ENCODE peak calls at places on chromosomes 5 and 9, in six cellular contexts. One of them, this sample, is unnamed.

GRCh38 chr5:38666668-38667498 is 110.4 kb upstream of the LIFR start:
- DNase-seq in HTR-8/SVneo: peak; percentile 71
- DNase-seq in activated CD8-positive, alpha-beta memory T cell treated with anti-CD3 and anti-CD28 coated beads for 1 hour: no peak
- DNase-seq in hepatic stellate cell: peak; percentile 24
- DNase-seq in occipital lobe: no peak
- DNase-seq in right cardiac atrium: peak; percentile 64
- DNase-seq in this sample: peak; percentile 50

GRCh38 chr5:125699860-125700259 is 723.3 kb upstream of the GRAMD2B start:
- DNase-seq in activated CD8-positive, alpha-beta memory T cell treated with anti-CD3 and anti-CD28 coated beads for 1 hour: no peak
- DNase-seq in occipital lobe: no peak
- DNase-seq in hepatic stellate cell: no peak
- DNase-seq in right cardiac atrium: no peak
- DNase-seq in HTR-8/SVneo: no peak
- DNase-seq in this sample: no peak

GRCh38 chr5:160475864-160476438 is 54.3 kb downstream of the PTTG1 start:
- DNase-seq in right cardiac atrium: no peak
- DNase-seq in occipital lobe: no peak
- DNase-seq in hepatic stellate cell: no peak
- DNase-seq in activated CD8-positive, alpha-beta memory T cell treated with anti-CD3 and anti-CD28 coated beads for 1 hour: no peak
- DNase-seq in HTR-8/SVneo: no peak
- DNase-seq in this sample: no peak

GRCh38 chr5:127590154-127590722 is 58.6 kb upstream of the CTXN3 start:
- DNase-seq in right cardiac atrium: no peak
- DNase-seq in hepatic stellate cell: no peak
- DNase-seq in HTR-8/SVneo: no peak
- DNase-seq in activated CD8-positive, alpha-beta memory T cell treated with anti-CD3 and anti-CD28 coated beads for 1 hour: no peak
- DNase-seq in occipital lobe: no peak
- DNase-seq in this sample: no peak

GRCh38 chr9:122389195-122389594 is 18.4 kb downstream of the PTGS1 start:
- DNase-seq in occipital lobe: no peak
- DNase-seq in HTR-8/SVneo: no peak
- DNase-seq in hepatic stellate cell: no peak
- DNase-seq in activated CD8-positive, alpha-beta memory T cell treated with anti-CD3 and anti-CD28 coated beads for 1 hour: no peak
- DNase-seq in right cardiac atrium: no peak
- DNase-seq in this sample: no peak

GRCh38 chr5:150410524-150411244 is 2.0 kb downstream of the CD74 start:
- DNase-seq in hepatic stellate cell: peak; percentile 87
- DNase-seq in occipital lobe: peak; percentile 64
- DNase-seq in activated CD8-positive, alpha-beta memory T cell treated with anti-CD3 and anti-CD28 coated beads for 1 hour: peak; percentile 14
- DNase-seq in right cardiac atrium: peak; percentile 78
- DNase-seq in HTR-8/SVneo: peak; percentile 77
- DNase-seq in this sample: no peak

GRCh38 chr5:181120311-181120710 is 10.7 kb downstream of the OR2V1 start:
- DNase-seq in occipital lobe: no peak
- DNase-seq in hepatic stellate cell: no peak
- DNase-seq in right cardiac atrium: no peak
- DNase-seq in HTR-8/SVneo: no peak
- DNase-seq in activated CD8-positive, alpha-beta memory T cell treated with anti-CD3 and anti-CD28 coated beads for 1 hour: no peak
- DNase-seq in this sample: no peak

GRCh38 chr5:176822041-176822425 is 11.7 kb downstream of the UNC5A start:
- DNase-seq in occipital lobe: no peak
- DNase-seq in activated CD8-positive, alpha-beta memory T cell treated with anti-CD3 and anti-CD28 coated beads for 1 hour: no peak
- DNase-seq in right cardiac atrium: peak; percentile 23
- DNase-seq in hepatic stellate cell: no peak
- DNase-seq in HTR-8/SVneo: no peak
- DNase-seq in this sample: no peak

GRCh38 chr5:140112685-140113179 is 1.2 kb upstream of the PURA start:
- DNase-seq in right cardiac atrium: no peak
- DNase-seq in activated CD8-positive, alpha-beta memory T cell treated with anti-CD3 and anti-CD28 coated beads for 1 hour: no peak
- DNase-seq in occipital lobe: no peak
- DNase-seq in hepatic stellate cell: peak; percentile 47
- DNase-seq in HTR-8/SVneo: no peak
- DNase-seq in this sample: no peak

GRCh38 chr5:147547730-147548129 is 37.9 kb upstream of the DPYSL3 start:
- DNase-seq in hepatic stellate cell: peak; percentile 17
- DNase-seq in HTR-8/SVneo: no peak
- DNase-seq in occipital lobe: no peak
- DNase-seq in right cardiac atrium: no peak
- DNase-seq in activated CD8-positive, alpha-beta memory T cell treated with anti-CD3 and anti-CD28 coated beads for 1 hour: no peak
- DNase-seq in this sample: no peak